ENCODE peak calls at places on chromosomes 6 and 20, in five cellular contexts. O, T, Z, B and J are unnamed samples.

GRCh38 chr6:106895703-106896040 is 78.9 kb downstream of the CD24 start:
- DNase-seq in O (no peak), T (no peak), Z (no peak), B (no peak), J (no peak)

GRCh38 chr6:4603291-4603690 is 172.9 kb upstream of the CDYL start:
- DNase-seq in O (peak; percentile 98), T (peak; percentile 48), Z (no peak), B (peak; percentile 93), J (no peak)

GRCh38 chr6:41689171-41690008 is 46.0 kb downstream of the TFEB start:
- DNase-seq in O (peak; percentile 45), T (peak; percentile 65), Z (no peak), B (no peak), J (no peak)

GRCh38 chr6:126764696-126765095 is 353.8 kb upstream of the RSPO3 start:
- DNase-seq in O (no peak), T (no peak), Z (no peak), B (no peak), J (no peak)

GRCh38 chr20:63319164-63320040 is 26.4 kb downstream of the COL20A1 start:
- DNase-seq in O (no peak), T (no peak), Z (no peak), B (no peak), J (no peak)

GRCh38 chr6:82492134-82492533 is 128.5 kb downstream of the TPBG start:
- DNase-seq in O (no peak), T (no peak), Z (no peak), B (no peak), J (no peak)

GRCh38 chr6:15320683-15321082 is 74.8 kb downstream of the JARID2 start:
- DNase-seq in O (peak; percentile 51), T (no peak), Z (peak; percentile 36), B (no peak), J (no peak)

GRCh38 chr6:135052939-135053338 is 1.7 kb downstream of the HBS1L start:
- DNase-seq in O (peak; percentile 18), T (no peak), Z (no peak), B (no peak), J (no peak)

GRCh38 chr6:160457843-160458242 is 109.7 kb downstream of the SLC22A3 start:
- DNase-seq in O (no peak), T (no peak), Z (no peak), B (no peak), J (no peak)

GRCh38 chr6:156928972-156929371 is 151.8 kb downstream of the ARID1B start:
- DNase-seq in O (no peak), T (no peak), Z (no peak), B (no peak), J (no peak)

GRCh38 chr6:156931283-156931682 is 154.1 kb downstream of the ARID1B start:
- DNase-seq in O (no peak), T (no peak), Z (no peak), B (no peak), J (no peak)

GRCh38 chr6:156934054-156934424 is 156.9 kb downstream of the ARID1B start:
- DNase-seq in O (no peak), T (no peak), Z (no peak), B (no peak), J (no peak)

GRCh38 chr6:156935000-156935399 is 157.8 kb downstream of the ARID1B start:
- DNase-seq in O (no peak), T (no peak), Z (no peak), B (no peak), J (no peak)

DNA sequence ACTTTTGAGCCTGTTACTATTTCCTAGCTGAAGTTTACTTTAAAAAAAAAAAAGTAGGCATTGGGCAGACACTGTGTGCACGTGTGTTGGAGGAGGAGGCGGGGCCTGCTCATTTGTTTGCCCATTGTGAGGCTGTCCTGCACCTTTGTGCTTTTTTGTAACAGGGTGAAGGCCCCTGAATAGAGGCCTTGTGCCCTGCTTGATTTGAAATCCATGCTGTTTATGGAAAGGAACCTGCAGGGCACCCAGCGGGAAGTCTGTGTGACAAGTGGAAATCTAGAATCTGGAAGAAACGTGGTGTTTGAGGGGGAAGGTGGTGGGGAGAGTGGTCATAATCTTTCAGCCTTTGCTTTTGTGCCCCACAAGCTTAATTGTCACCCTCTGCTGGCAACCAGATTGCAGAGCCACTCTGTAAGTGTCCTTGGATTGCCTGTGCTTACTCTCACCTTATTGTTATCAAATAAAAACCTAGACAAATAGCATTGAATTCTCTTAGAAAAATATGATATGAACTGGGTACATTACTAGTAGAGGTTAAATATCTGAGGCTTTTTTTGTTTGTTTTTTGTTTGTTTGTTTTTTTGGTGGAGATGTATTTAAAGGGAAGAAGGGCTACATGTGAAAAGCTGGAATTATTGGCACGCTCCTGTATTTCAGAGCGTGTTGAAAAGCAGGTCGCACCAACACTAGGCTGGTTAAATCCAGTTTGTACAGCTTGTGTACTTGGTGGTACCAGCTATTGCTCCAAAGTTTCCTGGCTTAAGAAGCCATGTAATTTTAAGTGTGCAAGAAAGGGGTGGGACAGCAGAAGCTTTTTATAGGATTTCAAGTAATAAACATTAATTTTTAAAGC is 156.2 kb downstream of the ARID1B start:
- DNase-seq in O (no peak), T (no peak), Z (no peak), B (no peak), J (no peak)
- H3K4me3 ChIP-seq in O (no peak overlapping the region), T (no peak overlapping the region), Z (no peak overlapping the region), B (no peak overlapping the region), J (no peak overlapping the region)

GRCh38 chr6:156952401-156952800 is 175.2 kb downstream of the ARID1B start:
- DNase-seq in O (no peak), T (no peak), Z (no peak), B (no peak), J (no peak)

GRCh38 chr6:156954781-156955180 is 177.6 kb downstream of the ARID1B start:
- DNase-seq in O (no peak), T (no peak), Z (no peak), B (no peak), J (no peak)

GRCh38 chr6:156953125-156953477 is 175.9 kb downstream of the ARID1B start:
- DNase-seq in O (no peak), T (no peak), Z (no peak), B (no peak), J (no peak)

GRCh38 chr6:156954191-156954590 is 177.0 kb downstream of the ARID1B start:
- DNase-seq in O (no peak), T (no peak), Z (no peak), B (no peak), J (no peak)

GRCh38 chr6:156953478-156954146 is 176.4 kb downstream of the ARID1B start:
- DNase-seq in O (peak; percentile 97), T (peak; percentile 62), Z (peak; percentile 91), B (peak; percentile 91), J (peak; percentile 95)
- TF ChIP-seq CTCF in O (peak; percentile 49), T (no peak), Z (peak; percentile 20), B (peak; percentile 31), J (peak; percentile 32)

GRCh38 chr6:93801101-93801847 is 381.9 kb upstream of the EPHA7 start:
- DNase-seq in O (no peak), T (no peak), Z (no peak), B (no peak), J (no peak)
- H3K4me3 ChIP-seq in O (no peak overlapping the region), T (no peak overlapping the region), Z (no peak overlapping the region), B (no peak overlapping the region), J (no peak overlapping the region)

DNA sequence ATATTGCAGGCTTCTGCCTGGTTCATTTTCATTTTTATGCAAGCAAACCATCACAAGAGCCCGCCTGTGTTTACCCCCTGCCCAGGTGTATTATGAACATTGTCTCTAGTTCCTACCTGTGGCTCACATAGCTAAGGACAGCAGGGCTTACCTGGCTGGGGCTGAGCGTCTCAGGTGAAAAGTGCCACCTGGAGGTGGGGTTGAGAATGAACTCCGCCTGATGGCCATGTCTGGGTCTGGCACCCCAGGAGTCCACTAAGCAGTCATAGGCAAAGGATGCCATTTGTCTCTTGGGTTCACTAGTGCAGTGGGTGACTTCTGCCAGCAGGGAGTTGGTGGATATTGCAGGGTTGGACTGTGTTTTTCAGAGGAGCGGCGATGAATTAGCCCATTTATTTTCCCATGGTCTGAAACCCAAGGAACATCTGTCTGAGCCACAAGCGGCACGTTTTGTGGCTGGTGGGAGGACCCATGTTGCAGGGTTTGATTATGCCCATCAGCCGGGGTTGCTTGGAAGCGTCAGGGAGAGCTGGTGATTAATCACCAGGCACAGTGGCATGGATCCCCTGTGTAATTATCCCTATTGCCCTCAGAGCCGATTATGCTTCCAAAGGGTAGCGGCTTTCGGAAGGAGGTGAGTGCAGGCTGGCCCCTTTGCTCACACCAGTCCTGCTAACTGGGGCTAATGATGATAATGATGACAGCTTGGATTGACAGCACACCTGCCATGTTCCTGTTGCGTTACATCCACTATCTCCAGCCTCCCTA is 92.2 kb downstream of the CDH26 start:
- DNase-seq in O (no peak), T (no peak), Z (peak; percentile 19), B (no peak), J (no peak)
- TF ChIP-seq CTCF in O (no peak), T (no peak), Z (peak; percentile 18), B (no peak), J (peak; percentile 16)